ENCODE peak calls at places on chromosome 21, in five cellular contexts. J is fibroblast of pulmonary artery; A is upper lobe of right lung; X is stimulated activated CD4-positive, alpha-beta T cell treated with anti-CD3 and anti-CD28 coated beads, TNF-alpha, amount 100 ng/mL, for 4 hours; H is CD4-positive, CD25-positive, alpha-beta regulatory T cell. O is an unnamed sample.

GRCh38 chr21:34609951-34610549 is 4.9 kb downstream of the RCAN1 start:
- DNase-seq in J (no peak), A (no peak), X (no peak), H (no peak), O (no peak)

GRCh38 chr21:18387994-18388393 is 15.6 kb downstream of the TMPRSS15 start:
- DNase-seq in J (no peak), A (no peak), X (no peak), H (no peak), O (no peak)

GRCh38 chr21:32520885-32521735 is 64.2 kb downstream of the TCP10L start:
- DNase-seq in J (peak; percentile 99), A (peak; percentile 76), X (no peak), H (no peak), O (no peak)

GRCh38 chr21:42319368-42319767 is 4.2 kb upstream of the TFF3 start:
- DNase-seq in J (no peak), A (no peak), X (no peak), H (no peak), O (no peak)

GRCh38 chr21:44706026-44706705 is 5.2 kb downstream of the TSPEAR start:
- DNase-seq in J (no peak), A (no peak), X (no peak), H (no peak), O (no peak)

GRCh38 chr21:34693192-34693810 is 24.5 kb downstream of the CLIC6 start:
- DNase-seq in J (peak; percentile 83), A (no peak), X (no peak), H (peak; percentile 16), O (peak; percentile 47)

GRCh38 chr21:33546076-33546475 is 3.2 kb downstream of the SON start:
- DNase-seq in J (no peak), A (no peak), X (no peak), H (no peak), O (no peak)

GRCh38 chr21:41634858-41635257 is 126.9 kb upstream of the TMPRSS2 start:
- DNase-seq in J (peak; percentile 39), A (no peak), X (no peak), H (no peak), O (no peak)

GRCh38 chr21:45894107-45894810 is 87.3 kb upstream of the COL6A1 start:
- DNase-seq in J (peak; percentile 74), A (no peak), X (no peak), H (no peak), O (no peak)

GRCh38 chr21:25412090-25412489 is 195.2 kb downstream of the MRPL39 start:
- DNase-seq in J (no peak), A (no peak), X (no peak), H (no peak), O (no peak)

GRCh38 chr21:31498985-31499384 is 154.9 kb upstream of the TIAM1 start:
- DNase-seq in J (no peak), A (no peak), X (no peak), H (no peak), O (no peak)

GRCh38 chr21:34372321-34372720 is 3.0 kb upstream of the SMIM11 start:
- DNase-seq in J (no peak), A (no peak), X (no peak), H (no peak), O (no peak)

GRCh38 chr21:28615276-28615675 is 377.4 kb downstream of the LTN1 start:
- DNase-seq in J (peak; percentile 43), A (no peak), X (no peak), H (no peak), O (no peak)

GRCh38 chr21:36694593-36695282 is 4.2 kb upstream of the SIM2 start:
- DNase-seq in J (no peak), A (no peak), X (no peak), H (no peak), O (no peak)

GRCh38 chr21:35614412-35614901 is 445.9 kb downstream of the SETD4 start:
- DNase-seq in J (peak; percentile 82), A (no peak), X (no peak), H (no peak), O (no peak)

GRCh38 chr21:42316891-42317290 is 1.7 kb upstream of the TFF3 start:
- DNase-seq in J (no peak), A (no peak), X (no peak), H (no peak), O (no peak)

GRCh38 chr21:45319461-45320211 is 31.9 kb upstream of the POFUT2 start:
- DNase-seq in J (no peak), A (peak; percentile 67), X (no peak), H (no peak), O (no peak)

O was measured in central memory CD4-positive, alpha-beta T cell.